ENCODE peak calls at places on chromosomes 6 and 20, in four cellular contexts. F, Q, T and M are unnamed samples. For H3K4me1, the result is how much of the 10 kb centered on the place peaks cover.

GRCh38 chr20:3103369-3104032 is 19.0 kb upstream of the AVP start:
- DNase-seq in Q (no peak), F (no peak), T (no peak), M (no peak)

GRCh38 chr6:137722749-137723272 is 144.2 kb upstream of the TNFAIP3 start:
- DNase-seq in Q (no peak), T (peak), F (no peak), M (peak)

GRCh38 chr6:119985952-119986736 is 636.6 kb upstream of the MAN1A1 start:
- DNase-seq in T (no peak), Q (no peak), F (no peak), M (no peak)

GRCh38 chr20:37994512-37994911 is 38.7 kb downstream of the TTI1 start:
- DNase-seq in F (no peak), T (peak), Q (no peak), M (peak)

GRCh38 chr20:9374068-9374467 is 140.3 kb upstream of the LAMP5 start:
- DNase-seq in T (peak), F (no peak), Q (no peak), M (no peak)

GRCh38 chr20:20759132-20759531 is 46.7 kb upstream of the RALGAPA2 start:
- DNase-seq in T (no peak), F (no peak), Q (no peak), M (no peak)

GRCh38 chr6:135419162-135419561 is 78.4 kb downstream of the AHI1 start:
- DNase-seq in F (no peak), T (peak), Q (no peak), M (no peak)

GRCh38 chr20:50152394-50153152 is 950 bp downstream of the PEDS1 start:
- DNase-seq in F (no peak), Q (no peak), T (no peak), M (no peak)

GRCh38 chr6:19465760-19466159 is 371.4 kb upstream of the ID4 start:
- DNase-seq in T (peak), F (no peak), Q (no peak), M (peak)

GRCh38 chr6:138774370-138774769 is 801 bp downstream of the CCDC28A start:
- DNase-seq in T (no peak), Q (no peak), F (no peak), M (no peak)
- H4K8ac ChIP-seq in T (peak), Q (no peak), F (no peak), M (no peak)

GRCh38 chr6:117508450-117508971 is 26.0 kb downstream of the DCBLD1 start:
- DNase-seq in F (no peak), T (no peak), Q (no peak), M (no peak)
- H3K4ac ChIP-seq in F (no peak), T (peak), Q (no peak), M (no peak)

GRCh38 chr6:87700729-87701675 is 1.0 kb downstream of the AKIRIN2 start:
- DNase-seq in Q (no peak), T (peak), F (peak), M (peak)
- H3K4me1 ChIP-seq in Q (under half), T (under half), F (under half), M (under half)

DNA sequence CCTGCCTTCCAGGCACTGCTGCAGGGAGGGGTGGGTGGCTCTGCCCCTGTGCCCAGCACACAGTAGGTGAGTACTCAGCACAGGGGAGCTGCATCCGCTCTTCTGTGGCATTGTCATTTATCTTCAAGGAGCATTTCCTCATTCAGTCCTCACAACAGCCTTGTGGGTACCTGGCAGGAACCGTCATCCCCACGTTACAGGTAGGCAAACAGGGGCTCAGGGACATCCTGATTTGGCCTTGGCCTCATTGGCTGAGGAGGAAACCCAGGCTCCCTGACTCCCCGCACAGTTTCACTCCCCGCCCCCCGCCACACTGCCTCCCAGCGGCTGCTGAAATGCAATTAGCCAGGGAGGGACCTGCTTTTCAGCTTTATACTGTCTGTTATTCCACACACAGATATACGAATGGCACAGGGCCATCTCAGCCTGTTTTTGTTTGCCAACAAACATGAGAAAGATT is 24.3 kb upstream of the PNPLA1 start:
- DNase-seq in T (no peak), Q (peak), F (no peak), M (no peak)
- H4K8ac ChIP-seq in T (peak), Q (no peak), F (peak), M (no peak)

GRCh38 chr6:30625511-30625910 is 1.2 kb upstream of the ATAT1 start:
- DNase-seq in F (no peak), Q (no peak), T (no peak), M (no peak)

DNA sequence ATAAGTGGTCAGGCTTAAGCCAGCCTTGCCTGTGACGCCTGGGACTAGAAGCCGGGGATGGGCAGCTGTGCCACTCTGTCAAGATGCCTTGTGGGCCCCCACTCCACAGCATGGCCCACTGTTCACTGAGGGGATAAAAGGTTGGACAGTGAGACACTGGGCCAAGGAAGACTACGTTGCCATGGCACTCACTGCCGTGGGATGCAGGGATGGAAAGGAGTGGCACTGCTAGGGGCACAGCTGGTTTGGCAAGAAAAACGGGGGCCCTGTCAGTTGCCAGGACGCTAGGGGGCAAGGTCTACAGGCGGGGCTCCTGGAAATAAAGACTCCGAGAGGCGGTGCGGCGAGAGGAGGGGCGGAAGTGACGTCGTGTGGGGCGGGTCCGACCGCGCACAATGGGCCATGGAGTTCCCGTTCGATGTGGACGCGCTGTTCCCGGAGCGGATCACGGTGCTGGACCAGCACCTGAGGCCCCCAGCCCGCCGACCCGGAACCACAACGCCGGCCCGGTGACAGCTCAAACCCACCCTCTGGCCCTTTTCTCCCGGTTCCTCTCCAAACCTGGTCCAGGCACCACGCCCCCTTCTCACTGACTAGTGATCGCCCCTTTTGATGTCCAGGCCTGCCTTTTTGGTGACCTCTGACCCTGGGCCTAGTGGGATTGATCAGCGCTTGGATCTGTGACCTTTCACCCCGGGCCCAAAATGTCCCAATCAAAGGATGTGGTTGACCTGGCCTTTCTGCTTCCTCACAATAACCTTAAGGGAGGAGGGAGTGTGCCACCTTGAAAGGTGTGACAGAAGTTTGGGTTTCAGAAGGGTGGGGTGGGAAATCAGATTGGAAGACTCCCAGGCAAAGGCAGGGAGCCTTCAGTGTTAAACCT is at the start of gene ATAT1:
- DNase-seq in T (peak), F (peak), Q (peak), M (peak)
- H3K4ac ChIP-seq in T (peak), F (no peak), Q (no peak), M (peak)

DNA sequence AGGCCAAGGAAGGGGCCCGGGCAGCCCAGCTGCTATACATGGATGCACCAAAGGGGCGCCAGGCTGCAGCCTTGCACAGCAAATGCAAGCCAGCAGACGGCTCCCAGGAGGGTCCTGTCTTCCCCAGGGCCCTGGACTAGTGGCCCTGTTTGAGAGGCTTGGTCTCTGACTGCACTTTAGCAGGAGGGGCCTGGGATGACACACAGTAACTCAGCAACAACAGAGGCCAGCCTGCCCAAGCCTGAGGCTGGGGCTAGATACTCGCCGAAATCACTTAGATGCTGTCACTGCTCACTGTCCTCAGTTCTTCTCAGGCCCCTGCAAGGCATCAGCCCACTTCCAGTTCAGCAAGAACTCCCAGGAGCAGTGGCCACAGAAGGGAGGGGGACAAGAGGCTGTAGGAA is 73.5 kb downstream of the TRAM2 start:
- DNase-seq in T (no peak), Q (peak), F (no peak), M (peak)
- H3K4me1 ChIP-seq in T (under half), Q (under half), F (under half), M (under half)